ENCODE peak calls at places on chromosomes 12 and 14, in seven cellular contexts. U is BE2C, C is tibial nerve, A is stomach, G is Caco-2, D is pancreas, B is heart left ventricle. Y is an unnamed sample.

GRCh38 chr14:20624495-20625070 is 16.9 kb downstream of the OR6S1 start:
- DNase-seq in D (no peak), C (no peak), A (peak; percentile 75), B (peak; percentile 77), U (peak; percentile 60), G (peak; percentile 57), Y (peak; percentile 78)

GRCh38 chr14:68283378-68284123 is 464.0 kb downstream of the RAD51B start:
- DNase-seq in B (peak; percentile 69), U (no peak), A (no peak), G (no peak), C (no peak), D (no peak), Y (no peak)

GRCh38 chr14:39491134-39491541 is 58.9 kb upstream of the FBXO33 start:
- DNase-seq in G (no peak), C (no peak), D (no peak), B (no peak), A (no peak), U (no peak), Y (no peak)

GRCh38 chr12:7101047-7101693 is 7.8 kb downstream of the C1RL start:
- DNase-seq in A (no peak), G (no peak), C (no peak), D (no peak), U (no peak), B (no peak), Y (no peak)

GRCh38 chr14:28609228-28609828 is 157.3 kb upstream of the FOXG1 start:
- DNase-seq in G (peak; percentile 51), A (peak; percentile 38), U (peak; percentile 59), B (no peak), D (peak; percentile 10), C (peak; percentile 37), Y (peak; percentile 13)

GRCh38 chr12:128840862-128841468 is 12.3 kb upstream of the GLT1D1 start:
- DNase-seq in D (no peak), C (no peak), G (no peak), U (no peak), A (no peak), B (no peak), Y (no peak)

GRCh38 chr12:70070494-70071007 is 172.7 kb upstream of the CNOT2 start:
- DNase-seq in U (no peak), A (no peak), G (no peak), C (no peak), D (no peak), B (no peak), Y (no peak)

GRCh38 chr12:19527876-19528275 is 88.6 kb downstream of the AEBP2 start:
- DNase-seq in C (no peak), A (no peak), D (no peak), U (no peak), B (no peak), G (no peak), Y (no peak)

GRCh38 chr14:94049625-94050023 is 23.5 kb downstream of the OTUB2 start:
- DNase-seq in C (no peak), D (no peak), U (no peak), G (no peak), B (no peak), A (no peak), Y (no peak)

GRCh38 chr12:25965682-25966081 is 7.2 kb downstream of the RASSF8 start:
- DNase-seq in A (no peak), B (no peak), G (no peak), C (no peak), D (no peak), U (no peak), Y (no peak)

GRCh38 chr12:109589691-109590245 is 16.2 kb downstream of the MVK start:
- DNase-seq in G (no peak), B (no peak), A (no peak), U (no peak), D (no peak), C (no peak), Y (no peak)

GRCh38 chr12:85509857-85510256 is 229.8 kb downstream of the ALX1 start:
- DNase-seq in D (no peak), B (no peak), C (no peak), G (no peak), U (no peak), A (no peak), Y (no peak)

GRCh38 chr12:105907982-105908381 is 230.8 kb downstream of the NUAK1 start:
- DNase-seq in U (no peak), A (no peak), G (no peak), D (no peak), C (no peak), B (no peak), Y (no peak)

GRCh38 chr14:74557691-74558090 is 54.3 kb downstream of the LTBP2 start:
- DNase-seq in D (no peak), U (no peak), B (peak; percentile 19), G (no peak), A (no peak), C (no peak), Y (no peak)

GRCh38 chr12:107330901-107331431 is 237.6 kb upstream of the CRY1 start:
- DNase-seq in G (no peak), A (no peak), D (no peak), B (no peak), U (no peak), C (no peak), Y (no peak)

GRCh38 chr12:124428136-124428791 is 133.4 kb downstream of the RFLNA start:
- DNase-seq in G (no peak), B (no peak), D (no peak), A (no peak), C (no peak), U (peak; percentile 88), Y (peak; percentile 31)

GRCh38 chr12:38904932-38905479 is 385 bp downstream of the CPNE8 start:
- DNase-seq in U (peak; percentile 90), A (peak; percentile 64), G (peak; percentile 85), D (peak; percentile 57), C (peak; percentile 69), B (peak; percentile 91), Y (peak; percentile 95)

GRCh38 chr12:52495385-52495784 is 2.3 kb upstream of the KRT6A start:
- DNase-seq in U (no peak), A (no peak), G (no peak), D (no peak), C (no peak), B (no peak), Y (no peak)

GRCh38 chr12:92538970-92539749 is 163.6 kb upstream of the PLEKHG7 start:
- DNase-seq in C (no peak), B (no peak), G (no peak), A (no peak), U (no peak), D (peak; percentile 73), Y (peak; percentile 14)

GRCh38 chr14:104722938-104723650 is 935 bp upstream of the ADSS1 start:
- DNase-seq in U (no peak), G (no peak), C (no peak), D (no peak), A (no peak), B (no peak), Y (no peak)
- H3K4me3 ChIP-seq in U (no peak overlapping the region), G (peak overlapping the region; percentile 75), C (no peak overlapping the region), D (peak overlapping the region; percentile 80), A (no peak overlapping the region), B (peak overlapping the region; percentile 63), Y (no peak overlapping the region)

DNA sequence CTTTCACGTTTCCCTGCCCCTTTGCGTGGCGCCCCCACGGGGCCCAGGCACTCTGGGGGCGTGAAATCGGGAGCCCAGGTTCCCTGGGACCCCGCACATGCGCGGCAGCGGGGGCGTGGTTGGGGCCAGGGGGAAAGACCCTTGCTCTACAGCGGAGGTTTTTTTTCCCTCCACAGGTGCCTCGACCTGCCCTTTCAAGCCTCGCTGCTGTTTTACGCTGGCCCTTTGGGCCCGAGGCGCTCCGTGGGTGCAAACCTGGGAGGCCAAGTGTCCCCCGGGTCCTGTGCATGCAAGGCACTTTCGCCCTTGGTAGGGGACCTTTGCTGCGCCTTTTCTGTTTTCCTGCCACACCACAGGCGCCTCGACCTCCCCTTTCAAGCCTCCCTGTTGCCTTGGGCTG is 329.8 kb downstream of the ALG10 start:
- DNase-seq in D (no peak), B (no peak), U (no peak), G (no peak), A (no peak), C (no peak), Y (no peak)
- H3K9me3 ChIP-seq in D (no peaks in the 10 kb centered on the region), B (peaks cover 39% of the 10 kb centered on the region), U (no peaks in the 10 kb centered on the region), G (peaks cover 9% of the 10 kb centered on the region), A (peaks cover 26% of the 10 kb centered on the region), C (peaks cover 99% of the 10 kb centered on the region), Y (no peaks in the 10 kb centered on the region)

GRCh38 chr14:64186231-64187129 is 107.7 kb downstream of the ESR2 start:
- DNase-seq in B (no peak), C (no peak), D (peak; percentile 73), U (no peak), A (peak; percentile 70), G (no peak), Y (no peak)

GRCh38 chr14:64184103-64184729 is 110.0 kb downstream of the ESR2 start:
- DNase-seq in U (no peak), G (no peak), D (peak; percentile 43), C (no peak), B (no peak), A (peak; percentile 57), Y (no peak)

GRCh38 chr14:64185184-64185583 is 109.0 kb downstream of the ESR2 start:
- DNase-seq in B (no peak), G (no peak), U (no peak), A (no peak), C (no peak), D (no peak), Y (no peak)

GRCh38 chr14:64190974-64191502 is 103.1 kb downstream of the ESR2 start:
- DNase-seq in G (no peak), D (no peak), U (no peak), A (no peak), C (no peak), B (no peak), Y (no peak)

GRCh38 chr14:64187331-64187730 is 106.8 kb downstream of the ESR2 start:
- DNase-seq in B (no peak), U (no peak), C (no peak), A (no peak), D (no peak), G (no peak), Y (no peak)
- H3K36me3 ChIP-seq in B (peaks cover 71% of the 10 kb centered on the region), U (peaks cover 3% of the 10 kb centered on the region), C (peaks cover 73% of the 10 kb centered on the region), A (peaks cover 53% of the 10 kb centered on the region), D (no peaks in the 10 kb centered on the region), G (no peaks in the 10 kb centered on the region), Y (no peaks in the 10 kb centered on the region)

GRCh38 chr12:77578471-77579262 is 252.0 kb upstream of the NAV3 start:
- DNase-seq in A (no peak), B (no peak), U (no peak), D (no peak), G (no peak), C (no peak), Y (no peak)

GRCh38 chr12:77572371-77572770 is 258.3 kb upstream of the NAV3 start:
- DNase-seq in C (no peak), U (no peak), G (no peak), A (no peak), D (no peak), B (no peak), Y (no peak)

GRCh38 chr12:77571768-77572167 is 258.9 kb upstream of the NAV3 start:
- DNase-seq in G (no peak), D (no peak), B (no peak), C (no peak), U (no peak), A (no peak), Y (no peak)

GRCh38 chr12:77575376-77575775 is 255.3 kb upstream of the NAV3 start:
- DNase-seq in G (no peak), U (no peak), C (no peak), B (no peak), D (no peak), A (no peak), Y (no peak)

DNA sequence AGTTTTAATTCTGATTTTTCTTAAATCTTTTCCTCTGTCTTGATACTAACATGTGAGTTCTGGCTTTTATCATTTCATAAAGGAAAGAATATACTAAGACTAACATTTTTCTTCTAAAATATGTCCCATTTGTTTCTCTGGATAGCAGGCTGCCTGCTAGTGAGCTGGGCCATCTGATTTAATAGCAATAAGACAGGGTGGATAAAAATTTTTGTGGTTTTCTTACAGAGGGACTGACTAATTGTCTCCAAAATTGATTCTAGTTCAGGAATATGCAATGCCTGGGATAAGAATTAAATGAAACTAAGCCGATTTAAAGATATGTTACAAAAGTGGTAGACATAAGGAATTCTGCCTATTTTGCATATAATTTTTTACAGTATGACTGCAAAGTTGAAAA is 252.9 kb upstream of the NAV3 start:
- DNase-seq in U (no peak), C (no peak), A (no peak), B (no peak), D (no peak), G (no peak), Y (no peak)
- H3K4me3 ChIP-seq in U (no peak overlapping the region), C (no peak overlapping the region), A (no peak overlapping the region), B (no peak overlapping the region), D (no peak overlapping the region), G (no peak overlapping the region), Y (no peak overlapping the region)

Y was measured in MG63.